ENCODE peak calls at places on chromosomes 6 and 20, in ten cellular contexts. Q, V, L, J, K, B, T, M, H and N are unnamed samples.

GRCh38 chr6:1781152-1781848 is 171.6 kb downstream of the FOXC1 start:
- DNase-seq in L (no peak), J (no peak), M (peak), B (no peak), K (peak), T (no peak), H (no peak), Q (no peak), V (no peak), N (no peak)

GRCh38 chr6:169131356-169131755 is 122.3 kb downstream of the THBS2 start:
- DNase-seq in B (no peak), H (no peak), M (peak), J (no peak), V (no peak), T (no peak), L (no peak), Q (no peak), K (no peak), N (no peak)

GRCh38 chr6:22444335-22444734 is 125.0 kb upstream of the HDGFL1 start:
- DNase-seq in T (no peak), Q (no peak), K (peak), J (no peak), M (peak), H (no peak), B (no peak), L (no peak), V (no peak), N (no peak)

GRCh38 chr6:150654671-150655070 is 55.0 kb downstream of the PLEKHG1 start:
- DNase-seq in L (no peak), M (no peak), J (no peak), V (no peak), Q (no peak), H (no peak), B (no peak), K (no peak), T (no peak), N (no peak)

GRCh38 chr20:48825551-48825885 is 2.3 kb downstream of the PREX1 start:
- DNase-seq in V (no peak), T (no peak), H (no peak), K (no peak), J (no peak), L (no peak), Q (no peak), M (no peak), B (no peak), N (no peak)

GRCh38 chr20:32809907-32810306 is 9.8 kb upstream of the MAPRE1 start:
- DNase-seq in Q (no peak), L (no peak), V (no peak), K (no peak), H (no peak), M (no peak), B (no peak), T (no peak), J (no peak), N (no peak)

GRCh38 chr6:99002826-99003225 is 55.1 kb upstream of the FBXL4 start:
- DNase-seq in L (no peak), V (no peak), J (no peak), Q (no peak), T (no peak), M (no peak), K (no peak), B (no peak), H (no peak), N (no peak)

GRCh38 chr6:98579089-98579488 is 255.3 kb upstream of the POU3F2 start:
- DNase-seq in K (no peak), L (no peak), T (no peak), M (no peak), H (no peak), B (no peak), J (no peak), V (no peak), Q (no peak), N (no peak)

GRCh38 chr20:20237093-20237959 is 130.6 kb upstream of the INSM1 start:
- DNase-seq in M (no peak), K (peak), B (no peak), V (no peak), L (peak), H (no peak), Q (peak), J (peak), T (peak), N (peak)

GRCh38 chr6:157873735-157874344 is 50.8 kb downstream of the SNX9 start:
- DNase-seq in H (peak), Q (peak), K (peak), M (peak), L (peak), T (peak), V (peak), B (peak), J (peak), N (peak)

GRCh38 chr6:44896701-44897100 is 431.4 kb upstream of the RUNX2 start:
- DNase-seq in J (no peak), Q (no peak), B (no peak), T (no peak), M (no peak), H (no peak), L (no peak), K (no peak), V (no peak), N (no peak)

GRCh38 chr6:79967178-79967577 is 19.8 kb upstream of the ELOVL4 start:
- DNase-seq in L (no peak), T (no peak), J (no peak), K (no peak), H (no peak), M (no peak), V (no peak), B (no peak), Q (no peak), N (no peak)

GRCh38 chr6:152378154-152378553 is 259.0 kb downstream of the SYNE1 start:
- DNase-seq in J (no peak), M (peak), K (peak), H (no peak), T (no peak), Q (no peak), L (no peak), B (no peak), V (no peak), N (no peak)

GRCh38 chr6:107305391-107305790 is 154.0 kb downstream of the PDSS2 start:
- DNase-seq in J (no peak), V (peak), M (no peak), T (no peak), Q (no peak), H (no peak), K (no peak), L (no peak), B (no peak), N (no peak)

GRCh38 chr20:38973546-38974120 is 11.5 kb downstream of the DHX35 start:
- DNase-seq in K (peak), V (no peak), M (peak), T (no peak), J (no peak), Q (no peak), H (no peak), L (peak), B (no peak), N (no peak)

GRCh38 chr6:15936503-15936902 is 192.4 kb upstream of the MYLIP start:
- DNase-seq in Q (no peak), M (no peak), B (no peak), J (no peak), K (no peak), H (no peak), L (no peak), T (no peak), V (no peak), N (no peak)

GRCh38 chr6:44097782-44098317 is 29.4 kb downstream of the MRPL14 start:
- DNase-seq in B (no peak), M (no peak), L (no peak), T (no peak), K (no peak), Q (no peak), J (no peak), V (no peak), H (no peak), N (no peak)

GRCh38 chr20:44231713-44232468 is 15.2 kb upstream of the GDAP1L1 start:
- DNase-seq in Q (no peak), V (no peak), K (no peak), M (no peak), T (no peak), B (no peak), J (no peak), H (no peak), L (no peak), N (no peak)

GRCh38 chr6:133456934-133457333 is 215.8 kb downstream of the EYA4 start:
- DNase-seq in M (no peak), H (no peak), J (no peak), V (no peak), T (no peak), B (no peak), L (no peak), K (no peak), Q (peak), N (no peak)

GRCh38 chr20:59585714-59586404 is 18.5 kb upstream of the PHACTR3 start:
- DNase-seq in T (no peak), M (no peak), B (no peak), H (no peak), L (peak), J (no peak), Q (no peak), K (no peak), V (no peak), N (no peak)

GRCh38 chr6:18495236-18495635 is 108.1 kb downstream of the RNF144B start:
- DNase-seq in M (no peak), J (no peak), K (no peak), B (no peak), T (no peak), H (no peak), V (no peak), Q (no peak), L (no peak), N (no peak)

GRCh38 chr6:37272834-37273566 is 15.1 kb upstream of the TMEM217 start:
- DNase-seq in B (no peak), M (no peak), H (no peak), J (no peak), L (no peak), Q (no peak), V (no peak), K (no peak), T (no peak), N (no peak)

GRCh38 chr20:34546751-34547181 is 11.8 kb upstream of the MAP1LC3A start:
- DNase-seq in V (no peak), B (no peak), L (no peak), H (peak), T (peak), K (no peak), J (no peak), Q (no peak), M (no peak), N (no peak)

GRCh38 chr6:72746276-72746675 is 124.4 kb downstream of the KCNQ5 start:
- DNase-seq in K (peak), L (no peak), J (peak), V (no peak), T (no peak), Q (no peak), H (no peak), M (peak), B (no peak), N (no peak)

GRCh38 chr20:44093249-44093582 is 93.8 kb downstream of the JPH2 start:
- DNase-seq in Q (no peak), K (no peak), J (no peak), L (no peak), M (no peak), T (no peak), B (no peak), V (no peak), H (no peak), N (no peak)

GRCh38 chr6:161029195-161029809 is 37.7 kb downstream of the MAP3K4 start:
- DNase-seq in K (peak), B (no peak), T (no peak), Q (no peak), H (no peak), M (peak), J (peak), V (peak), L (no peak), N (no peak)

GRCh38 chr6:143684484-143684883 is 6.7 kb downstream of the PHACTR2 start:
- DNase-seq in T (no peak), J (no peak), L (no peak), M (no peak), Q (no peak), V (no peak), H (no peak), K (no peak), B (no peak), N (no peak)

GRCh38 chr6:148293181-148293995 is 49.2 kb upstream of the SASH1 start:
- DNase-seq in T (no peak), V (no peak), H (no peak), Q (no peak), B (no peak), M (no peak), L (peak), K (peak), J (no peak), N (no peak)

GRCh38 chr20:60268502-60268901 is 310.3 kb downstream of the CDH26 start:
- DNase-seq in L (no peak), T (no peak), H (no peak), V (no peak), B (no peak), K (no peak), M (no peak), J (no peak), Q (no peak), N (no peak)

GRCh38 chr6:106103728-106104109 is 17.6 kb downstream of the PRDM1 start:
- DNase-seq in M (no peak), V (no peak), J (no peak), T (peak), K (no peak), H (no peak), L (no peak), Q (no peak), B (no peak), N (no peak)

GRCh38 chr6:119535332-119535731 is 185.8 kb upstream of the MAN1A1 start:
- DNase-seq in K (no peak), J (no peak), Q (no peak), H (no peak), B (no peak), V (no peak), M (no peak), L (no peak), T (no peak), N (no peak)

GRCh38 chr20:17558154-17558940 is 11.5 kb upstream of the DSTN start:
- DNase-seq in J (peak), B (no peak), K (peak), Q (no peak), V (peak), T (peak), M (peak), H (no peak), L (peak), N (no peak)

GRCh38 chr20:9215539-9215938 is 146.7 kb downstream of the PLCB4 start:
- DNase-seq in H (no peak), V (no peak), M (no peak), B (no peak), L (no peak), T (no peak), K (no peak), J (no peak), Q (no peak), N (no peak)
- TF ChIP-seq CTCF in H (no peak), V (peak), M (peak), B (no peak), L (no peak), T (peak), K (peak), J (peak), Q (no peak), N (peak)

GRCh38 chr6:28496099-28496779 is 19.4 kb downstream of the GPX6 start:
- DNase-seq in B (no peak), K (no peak), H (no peak), T (no peak), V (no peak), M (no peak), J (peak), L (no peak), Q (no peak), N (no peak)
- TF ChIP-seq CTCF in B (no peak), K (peak), H (no peak), T (no peak), V (no peak), M (no peak), J (no peak), L (no peak), Q (no peak), N (peak)

DNA sequence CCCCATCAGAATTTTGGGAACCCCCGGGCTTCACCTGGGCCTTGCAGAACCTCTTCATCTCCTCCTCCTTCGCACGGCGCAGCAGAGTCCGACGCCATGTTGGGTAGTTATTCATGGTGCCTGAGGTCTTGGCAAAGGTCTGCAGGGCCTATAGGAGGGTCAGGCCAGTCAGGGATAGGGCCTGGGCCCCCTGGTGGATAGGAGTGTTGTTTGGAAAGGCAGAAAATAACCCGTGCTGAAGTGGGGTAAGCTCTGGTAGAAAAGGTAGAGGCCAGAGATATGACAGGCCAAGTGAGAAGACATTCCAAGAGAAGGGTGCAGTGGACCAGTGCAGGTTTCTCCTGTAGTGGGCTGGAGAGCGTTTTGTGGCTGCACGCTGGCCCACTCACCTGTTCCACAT is 4.9 kb downstream of the SMPD2 start:
- DNase-seq in T (no peak), J (no peak), B (no peak), K (no peak), Q (no peak), H (no peak), V (no peak), M (no peak), L (no peak), N (no peak)
- TF ChIP-seq CTCF in T (no peak), J (no peak), B (no peak), K (no peak), Q (no peak), H (no peak), V (no peak), M (no peak), L (no peak), N (peak)

GRCh38 chr20:36201198-36201597 is 35.1 kb upstream of the AAR2 start:
- DNase-seq in L (no peak), J (no peak), M (no peak), Q (no peak), K (no peak), T (no peak), V (no peak), B (no peak), H (no peak), N (no peak)

GRCh38 chr20:36197271-36197670 is 39.0 kb upstream of the AAR2 start:
- DNase-seq in K (no peak), B (no peak), J (no peak), M (no peak), Q (no peak), V (no peak), H (no peak), L (no peak), T (no peak), N (no peak)

GRCh38 chr20:36199293-36200257 is 36.7 kb upstream of the AAR2 start:
- DNase-seq in J (peak), Q (peak), T (peak), H (peak), L (peak), M (peak), B (peak), K (peak), V (peak), N (peak)

GRCh38 chr20:36193937-36194712 is 39.6 kb downstream of the EPB41L1 start:
- DNase-seq in Q (no peak), J (no peak), B (no peak), L (no peak), H (no peak), K (no peak), V (no peak), M (no peak), T (no peak), N (no peak)

DNA sequence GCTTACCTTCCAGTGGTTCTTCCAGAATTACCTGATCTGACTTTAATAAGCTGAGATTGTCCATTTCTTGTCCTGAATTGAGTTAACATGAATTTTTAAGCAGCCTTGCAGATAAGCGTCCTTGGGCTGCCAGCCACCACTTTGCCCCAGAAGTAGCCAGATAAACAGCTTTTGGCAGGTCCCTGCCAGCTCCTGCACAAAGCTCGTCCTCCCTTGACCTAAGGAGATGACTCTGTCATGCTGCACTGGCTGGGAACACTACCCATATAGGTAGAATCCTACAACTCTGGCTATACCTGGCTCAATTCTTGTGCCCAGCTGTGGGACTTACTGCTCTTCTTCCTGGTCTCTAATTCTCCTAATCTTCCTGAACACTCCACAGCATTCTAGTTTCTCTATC is 39.6 kb upstream of the AAR2 start:
- DNase-seq in Q (no peak), L (no peak), V (no peak), T (no peak), H (no peak), J (no peak), B (no peak), K (no peak), M (no peak), N (no peak)
- TF ChIP-seq CTCF in Q (no peak), L (no peak), V (no peak), T (no peak), H (no peak), J (no peak), B (no peak), K (no peak), M (no peak), N (no peak)

DNA sequence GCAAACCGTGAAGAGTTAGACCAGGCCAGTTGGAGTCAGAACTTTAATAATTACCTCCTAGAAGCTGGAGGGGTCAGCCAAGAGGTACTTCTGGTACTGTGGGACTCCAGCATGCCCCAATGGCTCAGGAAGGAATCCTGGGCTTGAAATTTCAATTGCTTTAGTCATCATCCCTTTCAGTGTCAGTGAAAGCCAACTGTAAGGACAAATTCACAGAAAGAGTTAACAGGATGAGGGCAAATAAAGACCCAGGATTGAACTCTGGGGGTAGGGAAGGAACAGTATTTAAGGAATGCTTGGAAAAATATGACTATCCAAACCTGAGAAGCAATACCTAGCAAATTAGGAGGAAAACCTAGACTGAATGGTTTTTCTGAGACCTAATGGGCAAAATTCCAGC is 735.1 kb upstream of the MARCKS start:
- DNase-seq in B (no peak), K (peak), Q (no peak), V (peak), H (no peak), M (peak), T (no peak), L (no peak), J (peak), N (no peak)
- TF ChIP-seq CTCF in B (no peak), K (peak), Q (no peak), V (peak), H (no peak), M (peak), T (no peak), L (no peak), J (peak), N (no peak)

DNA sequence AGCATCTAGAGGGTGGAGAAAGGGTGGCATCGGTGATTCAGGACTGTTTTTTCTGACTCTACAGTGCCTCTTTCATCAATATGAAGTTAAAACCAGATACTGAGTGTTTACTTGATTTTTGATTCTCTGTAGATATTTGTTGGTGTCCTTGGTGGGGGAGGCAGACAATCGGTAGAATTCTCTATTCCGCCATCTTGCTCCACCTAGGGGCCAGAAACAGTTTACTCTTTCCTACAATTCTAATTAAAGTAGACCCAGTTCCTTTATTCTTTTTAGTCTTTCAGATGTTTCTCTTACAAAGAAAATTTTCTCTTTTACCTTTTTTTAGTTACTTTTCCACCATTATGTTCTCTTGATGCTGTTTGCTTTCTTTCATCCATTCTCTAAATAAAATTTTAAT is 162.1 kb upstream of the RAB32 start:
- DNase-seq in B (no peak), H (no peak), M (no peak), T (no peak), J (no peak), V (no peak), Q (no peak), L (no peak), K (no peak), N (no peak)
- TF ChIP-seq CTCF in B (no peak), H (no peak), M (peak), T (no peak), J (no peak), V (peak), Q (peak), L (no peak), K (no peak), N (no peak)

GRCh38 chr6:14720411-14721102 is 525.3 kb upstream of the JARID2 start:
- DNase-seq in J (no peak), M (no peak), T (no peak), L (no peak), K (no peak), B (no peak), Q (peak), H (no peak), V (no peak), N (no peak)
- TF ChIP-seq CTCF in J (no peak), M (no peak), T (no peak), L (no peak), K (no peak), B (no peak), Q (no peak), H (no peak), V (no peak), N (no peak)

GRCh38 chr20:53828673-53829085 is 235.0 kb upstream of the ZNF217 start:
- DNase-seq in Q (no peak), L (peak), J (peak), H (no peak), B (no peak), M (peak), V (peak), T (peak), K (peak), N (no peak)
- TF ChIP-seq CTCF in Q (no peak), L (no peak), J (peak), H (no peak), B (no peak), M (no peak), V (no peak), T (no peak), K (peak), N (no peak)